ENCODE peak calls at places on chromosome 19, in ten cellular contexts. W is T-helper 9 cell; B is pancreas; E is Ammon's horn; I is iris pigment epithelial cell; T is activated B cell treated with CpG ODN at 0.5 μM for 24 hours; Q is CD8-positive, alpha-beta memory T cell; A is PC-3; Y is sigmoid colon; R is heart right ventricle. N is an unnamed sample.
A peak's percentile ranks its signal among the peaks of the same experiment; 100 is the strongest.

GRCh38 chr19:57351867-57352266 is 796 bp downstream of the ZNF304 start:
- DNase-seq in R (no peak), A (no peak), I (peak; percentile 27), Q (no peak), B (no peak), Y (no peak), W (no peak), E (no peak), T (no peak), N (no peak)

GRCh38 chr19:40147693-40148347 is 43.4 kb upstream of the MAP3K10 start:
- DNase-seq in I (peak; percentile 81), Q (no peak), T (no peak), A (peak; percentile 50), R (no peak), W (no peak), B (no peak), E (no peak), Y (no peak), N (peak; percentile 50)

GRCh38 chr19:10760268-10760944 is 42.5 kb downstream of the DNM2 start:
- DNase-seq in E (no peak), T (peak; percentile 57), W (peak; percentile 36), Q (peak; percentile 29), B (no peak), A (peak; percentile 91), Y (no peak), I (no peak), R (no peak), N (no peak)

GRCh38 chr19:41866284-41866683 is 6.2 kb downstream of the RPS19 start:
- DNase-seq in R (no peak), Q (no peak), B (no peak), Y (no peak), E (no peak), A (no peak), I (no peak), T (no peak), W (no peak), N (no peak)

GRCh38 chr19:28831464-28831863 is 381.5 kb downstream of the UQCRFS1 start:
- DNase-seq in Q (no peak), B (no peak), A (no peak), W (no peak), I (no peak), R (no peak), T (no peak), E (no peak), Y (no peak), N (no peak)

GRCh38 chr19:38932425-38933179 is 1.9 kb downstream of the MRPS12 start:
- DNase-seq in Q (no peak), I (peak; percentile 53), Y (no peak), E (no peak), B (peak; percentile 81), W (no peak), A (peak; percentile 6), T (no peak), R (no peak), N (peak; percentile 52)

GRCh38 chr19:18203408-18203862 is 407 bp downstream of the RAB3A start:
- DNase-seq in R (peak; percentile 62), Q (no peak), Y (no peak), W (peak; percentile 48), B (peak; percentile 86), A (peak; percentile 30), I (peak; percentile 14), E (peak; percentile 77), T (no peak), N (no peak)

GRCh38 chr19:55391702-55392615 is 6.2 kb downstream of the RPL28 start:
- DNase-seq in B (no peak), I (peak; percentile 66), A (peak; percentile 46), E (no peak), R (no peak), Q (no peak), T (no peak), W (no peak), Y (no peak), N (peak; percentile 62)

GRCh38 chr19:19528721-19529490 is at the start of gene YJEFN3:
- DNase-seq in E (peak; percentile 82), Y (no peak), T (no peak), A (no peak), B (no peak), R (peak; percentile 48), Q (no peak), W (no peak), I (peak; percentile 70), N (peak; percentile 63)

GRCh38 chr19:13744179-13744578 is 20.1 kb upstream of the MRI1 start:
- DNase-seq in A (no peak), Y (no peak), R (no peak), W (no peak), B (no peak), E (no peak), Q (no peak), I (no peak), T (no peak), N (no peak)

GRCh38 chr19:39405930-39406655 is 554 bp upstream of the ZFP36 start:
- DNase-seq in I (peak; percentile 42), Y (no peak), A (no peak), Q (peak; percentile 73), T (peak; percentile 73), E (no peak), R (no peak), W (peak; percentile 81), B (no peak), N (no peak)

GRCh38 chr19:37303591-37304171 is 67.2 kb upstream of the ZNF527 start:
- DNase-seq in R (no peak), B (peak; percentile 37), I (no peak), W (no peak), E (no peak), Q (no peak), A (no peak), T (no peak), Y (peak; percentile 55), N (no peak)

GRCh38 chr19:17075860-17076538 is 422 bp downstream of the MYO9B start:
- DNase-seq in E (peak; percentile 41), B (peak; percentile 81), W (peak; percentile 44), T (peak; percentile 53), A (peak; percentile 18), Y (peak; percentile 79), Q (peak; percentile 59), R (peak; percentile 49), I (peak; percentile 33), N (no peak)

GRCh38 chr19:4972509-4973230 is 3.8 kb downstream of the KDM4B start:
- DNase-seq in W (no peak), R (no peak), Y (no peak), A (peak; percentile 91), E (no peak), I (peak; percentile 51), T (no peak), Q (no peak), B (no peak), N (no peak)

GRCh38 chr19:46746281-46746965 is at the start of gene STRN4:
- DNase-seq in W (peak; percentile 58), T (peak; percentile 51), Q (peak; percentile 49), B (no peak), A (peak; percentile 62), I (no peak), Y (no peak), E (peak; percentile 40), R (peak; percentile 63), N (no peak)

GRCh38 chr19:752652-753517 is 2.0 kb downstream of the MISP start:
- DNase-seq in B (peak; percentile 57), E (peak; percentile 14), R (no peak), Y (peak; percentile 82), Q (no peak), I (peak; percentile 89), W (no peak), T (no peak), A (peak; percentile 94), N (peak; percentile 90)

GRCh38 chr19:17658666-17659065 is 29.5 kb downstream of the UNC13A start:
- DNase-seq in A (no peak), Q (no peak), B (no peak), Y (no peak), I (peak; percentile 12), E (no peak), T (no peak), R (no peak), W (no peak), N (no peak)

GRCh38 chr19:7512400-7512851 is 3.5 kb upstream of the ZNF358 start:
- DNase-seq in I (peak; percentile 49), W (no peak), Q (no peak), E (no peak), T (no peak), A (no peak), B (no peak), Y (no peak), R (no peak), N (no peak)

GRCh38 chr19:18379803-18380747 is 5.9 kb upstream of the GDF15 start:
- DNase-seq in W (no peak), Y (peak; percentile 98), Q (no peak), A (peak; percentile 94), T (no peak), B (peak; percentile 96), R (peak; percentile 76), I (peak; percentile 85), E (no peak), N (peak; percentile 30)

GRCh38 chr19:32599736-32600157 is 18.8 kb downstream of the PDCD5 start:
- DNase-seq in Y (no peak), B (no peak), E (peak; percentile 73), Q (peak; percentile 12), W (peak; percentile 26), I (peak; percentile 70), T (no peak), R (no peak), A (peak; percentile 55), N (peak; percentile 63)

GRCh38 chr19:3593156-3593555 is 7.9 kb downstream of the GIPC3 start:
- DNase-seq in T (no peak), A (no peak), R (no peak), I (no peak), E (no peak), Y (no peak), Q (no peak), W (no peak), B (no peak), N (no peak)

GRCh38 chr19:39916236-39916635 is 18.2 kb downstream of the FCGBP start:
- DNase-seq in T (no peak), R (no peak), E (no peak), Y (no peak), W (no peak), A (no peak), B (no peak), I (no peak), Q (no peak), N (no peak)

GRCh38 chr19:35710784-35711723 is 6.7 kb downstream of the ZBTB32 start:
- DNase-seq in Q (no peak), E (no peak), I (no peak), Y (no peak), T (peak; percentile 53), W (no peak), A (no peak), B (no peak), R (no peak), N (no peak)

GRCh38 chr19:18290250-18291018 is 9.0 kb upstream of the JUND start:
- DNase-seq in B (peak; percentile 51), W (peak; percentile 74), A (no peak), E (no peak), T (peak; percentile 83), Q (peak; percentile 78), R (no peak), Y (no peak), I (peak; percentile 23), N (peak; percentile 49)

GRCh38 chr19:28549680-28550277 is 663.2 kb downstream of the UQCRFS1 start:
- DNase-seq in E (no peak), T (no peak), B (no peak), Q (no peak), I (no peak), Y (no peak), A (no peak), W (no peak), R (no peak), N (no peak)

GRCh38 chr19:6738726-6739389 is 622 bp upstream of the TRIP10 start:
- DNase-seq in E (peak; percentile 23), I (peak; percentile 47), Q (peak; percentile 49), R (peak; percentile 62), W (peak; percentile 17), A (no peak), T (peak; percentile 27), Y (peak; percentile 81), B (peak; percentile 86), N (peak; percentile 60)

GRCh38 chr19:55092423-55093318 is 17.0 kb downstream of the EPS8L1 start:
- DNase-seq in R (no peak), I (no peak), Y (no peak), W (no peak), Q (no peak), B (peak; percentile 68), T (no peak), A (no peak), E (no peak), N (no peak)

GRCh38 chr19:50384685-50385535 is 763 bp downstream of the POLD1 start:
- DNase-seq in I (peak; percentile 46), Q (no peak), E (no peak), T (no peak), W (no peak), A (peak; percentile 54), R (no peak), B (no peak), Y (no peak), N (peak; percentile 56)